ENCODE peak calls at places on chromosome X, in nine cellular contexts. J is activated B cell treated with CpG ODN at 0.5 μM for 24 hours; D is activated T-helper 2 cell treated with anti-CD3 and anti-CD28 coated beads, Interferon-gamma antibody, Interleukin-2, Interleukin-4, amounts not matched to agents 10 μg/mL and 5 μg/mL and 100 μg/mL, durations not matched to agents 14 hours and 24 hours and 36 hours; B is NB4; X is astrocyte of the hippocampus; N is BJ; G is EH; H is HFF-Myc; F is NCI-H187. L is an unnamed sample.

GRCh38 chrX:24646745-24647182 is 383 bp downstream of the PCYT1B start:
- DNase-seq in J (no peak), D (no peak), B (peak), X (peak), N (no peak), G (peak), H (no peak), F (no peak), L (no peak)

GRCh38 chrX:8988456-8988855 is 45.5 kb downstream of the FAM9B start:
- DNase-seq in J (no peak), D (no peak), B (peak), X (peak), N (peak), G (peak), H (peak), F (no peak), L (no peak)

GRCh38 chrX:130878350-130879341 is 24.4 kb downstream of the ENOX2 start:
- DNase-seq in J (no peak), D (no peak), B (peak), X (peak), N (peak), G (peak), H (peak), F (no peak), L (no peak)

GRCh38 chrX:119189586-119189985 is 46.5 kb upstream of the PGRMC1 start:
- DNase-seq in J (no peak), D (no peak), B (no peak), X (no peak), N (no peak), G (no peak), H (no peak), F (no peak), L (no peak)

GRCh38 chrX:23202316-23202715 is 132.3 kb upstream of the PTCHD1 start:
- DNase-seq in J (no peak), D (no peak), B (no peak), X (no peak), N (no peak), G (no peak), H (no peak), F (no peak), L (no peak)

GRCh38 chrX:71492086-71493065 is 40.5 kb upstream of the OGT start:
- DNase-seq in J (no peak), D (peak), B (peak), X (peak), N (no peak), G (peak), H (no peak), F (no peak), L (peak)

GRCh38 chrX:125646195-125646594 is 326.5 kb downstream of the TEX13C start:
- DNase-seq in J (no peak), D (no peak), B (peak), X (no peak), N (no peak), G (no peak), H (no peak), F (no peak), L (peak)

GRCh38 chrX:53481816-53482485 is 47.8 kb upstream of the HSD17B10 start:
- DNase-seq in J (peak), D (peak), B (peak), X (peak), N (no peak), G (peak), H (peak), F (no peak), L (peak)

GRCh38 chrX:47078129-47079043 is at the start of gene RGN:
- DNase-seq in J (no peak), D (no peak), B (no peak), X (peak), N (no peak), G (no peak), H (no peak), F (no peak), L (no peak)

GRCh38 chrX:15143050-15143824 is 126.6 kb downstream of the ASB9 start:
- DNase-seq in J (no peak), D (peak), B (peak), X (peak), N (no peak), G (peak), H (peak), F (no peak), L (peak)

GRCh38 chrX:155434906-155435743 is 23.3 kb downstream of the F8A3 start:
- DNase-seq in J (no peak), D (no peak), B (peak), X (no peak), N (no peak), G (no peak), H (no peak), F (no peak), L (no peak)

GRCh38 chrX:95764972-95765451 is 919.6 kb upstream of the DIAPH2 start:
- DNase-seq in J (no peak), D (no peak), B (peak), X (peak), N (no peak), G (peak), H (no peak), F (no peak), L (peak)

GRCh38 chrX:154596290-154596929 is 11.5 kb downstream of the CTAG1A start:
- DNase-seq in J (no peak), D (no peak), B (peak), X (peak), N (peak), G (peak), H (no peak), F (no peak), L (peak)

GRCh38 chrX:72208126-72208525 is 26.6 kb downstream of the PIN4 start:
- DNase-seq in J (no peak), D (no peak), B (no peak), X (peak), N (no peak), G (peak), H (no peak), F (no peak), L (no peak)

GRCh38 chrX:51860679-51861078 is 32.7 kb upstream of the MAGED1 start:
- DNase-seq in J (no peak), D (no peak), B (peak), X (peak), N (no peak), G (peak), H (peak), F (no peak), L (peak)

GRCh38 chrX:37314526-37314925 is 34.6 kb upstream of the PRRG1 start:
- DNase-seq in J (no peak), D (no peak), B (no peak), X (peak), N (peak), G (peak), H (no peak), F (no peak), L (no peak)

GRCh38 chrX:46130246-46130645 is 415.0 kb downstream of the ZNF674 start:
- DNase-seq in J (no peak), D (no peak), B (no peak), X (peak), N (no peak), G (no peak), H (no peak), F (no peak), L (no peak)

GRCh38 chrX:65866146-65866545 is 173.7 kb downstream of the VSIG4 start:
- DNase-seq in J (no peak), D (peak), B (no peak), X (no peak), N (no peak), G (no peak), H (no peak), F (no peak), L (no peak)

GRCh38 chrX:8815460-8816065 is 14.4 kb upstream of the FAM9A start:
- DNase-seq in J (no peak), D (no peak), B (peak), X (peak), N (no peak), G (peak), H (peak), F (no peak), L (peak)

GRCh38 chrX:155886409-155886808 is 5.3 kb downstream of the VAMP7 start:
- DNase-seq in J (no peak), D (no peak), B (peak), X (no peak), N (no peak), G (no peak), H (no peak), F (no peak), L (no peak)